ENCODE peak calls at places on chromosomes 4 and X, in nine cellular contexts. N, L, V, X, O, U, E, Z and Y are unnamed samples.

GRCh38 chr4:82432596-82432995 is 2.2 kb downstream of the ENOPH1 start:
- DNase-seq in U (no peak), O (no peak), E (no peak), V (no peak), X (no peak), L (no peak), N (no peak), Z (no peak), Y (no peak)

GRCh38 chr4:87901426-87901825 is 68.7 kb downstream of the MEPE start:
- DNase-seq in V (no peak), L (no peak), X (no peak), E (no peak), O (no peak), U (no peak), Z (no peak), N (no peak), Y (no peak)

GRCh38 chr4:145171919-145172318 is 8.5 kb downstream of the OTUD4 start:
- DNase-seq in L (no peak), X (no peak), V (no peak), O (no peak), U (no peak), E (no peak), Z (no peak), N (no peak), Y (no peak)

GRCh38 chr4:180058731-180059215 is 2184.4 kb upstream of the TENM3 start:
- DNase-seq in N (peak), X (no peak), V (no peak), O (peak), L (no peak), Z (peak), E (peak), U (peak), Y (peak)

GRCh38 chrX:10496345-10496965 is 123.9 kb downstream of the MID1 start:
- DNase-seq in U (peak), O (no peak), L (no peak), N (peak), V (no peak), X (no peak), Z (no peak), E (no peak), Y (no peak)

GRCh38 chr4:139913995-139914394 is 240.0 kb downstream of the MAML3 start:
- DNase-seq in L (no peak), E (no peak), O (no peak), X (no peak), V (no peak), N (no peak), U (peak), Z (no peak), Y (no peak)

GRCh38 chr4:108141213-108142045 is 27.3 kb downstream of the LEF1 start:
- DNase-seq in L (no peak), N (no peak), V (no peak), Z (no peak), E (no peak), X (no peak), U (no peak), O (no peak), Y (no peak)

GRCh38 chrX:14936561-14936960 is 63.3 kb downstream of the MOSPD2 start:
- DNase-seq in O (peak), V (no peak), L (no peak), U (peak), E (no peak), X (no peak), Z (peak), N (peak), Y (no peak)

GRCh38 chrX:47628980-47629379 is 750 bp downstream of the CFP start:
- DNase-seq in O (no peak), X (no peak), V (no peak), N (no peak), L (no peak), Z (no peak), U (no peak), E (no peak), Y (no peak)

GRCh38 chr4:176001171-176002006 is 64.3 kb upstream of the WDR17 start:
- DNase-seq in L (peak), Z (peak), E (peak), U (peak), X (no peak), N (peak), O (peak), V (no peak), Y (peak)

GRCh38 chr4:80112236-80112635 is 39.2 kb upstream of the ANTXR2 start:
- DNase-seq in V (no peak), U (peak), E (peak), L (peak), X (no peak), Z (no peak), O (no peak), N (no peak), Y (no peak)

GRCh38 chrX:27565992-27566391 is 24.2 kb upstream of the DCAF8L2 start:
- DNase-seq in X (no peak), E (peak), U (peak), L (no peak), V (no peak), Z (no peak), O (no peak), N (no peak), Y (no peak)

GRCh38 chr4:7186081-7186480 is 6.3 kb upstream of the SORCS2 start:
- DNase-seq in N (no peak), Z (peak), L (no peak), V (no peak), U (no peak), X (no peak), O (peak), E (no peak), Y (no peak)

GRCh38 chrX:108270739-108271396 is 167.4 kb downstream of the COL4A6 start:
- DNase-seq in N (peak), X (no peak), E (no peak), U (peak), L (no peak), Z (no peak), V (no peak), O (no peak), Y (no peak)

GRCh38 chr4:174522183-174523002 is at the start of gene HPGD:
- DNase-seq in X (peak), N (peak), O (peak), E (peak), L (peak), V (no peak), Z (peak), U (no peak), Y (peak)

GRCh38 chrX:40304115-40304514 is 206.4 kb upstream of the BCOR start:
- DNase-seq in Z (no peak), V (no peak), X (no peak), L (no peak), N (no peak), O (no peak), E (no peak), U (no peak), Y (no peak)

GRCh38 chrX:48523682-48524081 is 2.1 kb downstream of the EBP start:
- DNase-seq in V (no peak), E (no peak), L (no peak), U (no peak), N (no peak), Z (no peak), X (no peak), O (no peak), Y (no peak)

GRCh38 chr4:168309781-168310180 is 8.8 kb downstream of the DDX60 start:
- DNase-seq in X (no peak), L (no peak), E (no peak), O (no peak), N (no peak), Z (no peak), V (no peak), U (peak), Y (no peak)